ENCODE peak calls at places on chromosomes 6 and 20, in ten cellular contexts. P is uterus, Y is spleen, X is GM12892, M is ovary, L is breast epithelium, J is adrenal gland, A is Peyer's patch, F is A549, T is endothelial cell of umbilical vein. S is an unnamed sample.

GRCh38 chr6:110878751-110879539 is 4.4 kb downstream of the AMD1 start:
- DNase-seq in Y (no peak), L (no peak), A (no peak), P (no peak), T (peak; percentile 21), M (peak; percentile 34), J (no peak), F (peak; percentile 38), X (no peak), S (no peak)

GRCh38 chr6:110389689-110390382 is 25.5 kb downstream of the DDO start:
- DNase-seq in J (no peak), F (no peak), T (peak; percentile 74), M (no peak), L (no peak), A (no peak), Y (no peak), X (no peak), P (no peak), S (no peak)

GRCh38 chr6:25202505-25202904 is 76.7 kb upstream of the CARMIL1 start:
- DNase-seq in F (no peak), J (no peak), L (no peak), T (peak; percentile 88), A (no peak), P (no peak), X (no peak), Y (no peak), M (no peak), S (no peak)

GRCh38 chr20:45034436-45034835 is 66.5 kb downstream of the KCNS1 start:
- DNase-seq in X (no peak), A (no peak), Y (no peak), P (no peak), T (no peak), J (no peak), F (no peak), L (no peak), M (no peak), S (no peak)

GRCh38 chr20:23111307-23111943 is 25.3 kb upstream of the CD93 start:
- DNase-seq in A (no peak), M (no peak), L (no peak), T (no peak), P (no peak), Y (peak; percentile 64), F (no peak), X (no peak), J (no peak), S (no peak)

GRCh38 chr20:58233881-58234528 is 5.6 kb upstream of the ANKRD60 start:
- DNase-seq in Y (no peak), F (peak; percentile 44), X (no peak), J (no peak), A (no peak), M (peak; percentile 31), P (no peak), T (peak; percentile 41), L (no peak), S (peak; percentile 61)

GRCh38 chr6:157449610-157450009 is 68.6 kb downstream of the ZDHHC14 start:
- DNase-seq in M (no peak), T (peak; percentile 79), F (no peak), Y (no peak), X (no peak), L (no peak), A (no peak), J (no peak), P (no peak), S (no peak)

GRCh38 chr20:62606551-62607201 is 35.6 kb upstream of the SLCO4A1 start:
- DNase-seq in T (no peak), A (no peak), L (no peak), M (peak; percentile 60), J (no peak), X (no peak), F (no peak), Y (no peak), P (peak; percentile 42), S (no peak)

GRCh38 chr6:143678980-143679379 is 1.2 kb downstream of the PHACTR2 start:
- DNase-seq in F (no peak), X (no peak), P (no peak), Y (no peak), L (no peak), A (no peak), M (no peak), T (peak; percentile 64), J (no peak), S (no peak)

GRCh38 chr6:143676437-143677045 is 1.2 kb upstream of the PHACTR2 start:
- DNase-seq in M (no peak), P (no peak), Y (no peak), J (no peak), L (no peak), F (no peak), X (no peak), T (no peak), A (no peak), S (no peak)

GRCh38 chr6:143677577-143677890 is 231 bp upstream of the PHACTR2 start:
- DNase-seq in A (no peak), J (no peak), L (no peak), M (no peak), Y (no peak), T (no peak), F (no peak), P (no peak), X (no peak), S (no peak)

GRCh38 chr6:143680157-143680556 is 2.4 kb downstream of the PHACTR2 start:
- DNase-seq in P (no peak), T (peak; percentile 47), Y (no peak), F (no peak), X (no peak), M (no peak), A (no peak), J (no peak), L (no peak), S (no peak)

DNA sequence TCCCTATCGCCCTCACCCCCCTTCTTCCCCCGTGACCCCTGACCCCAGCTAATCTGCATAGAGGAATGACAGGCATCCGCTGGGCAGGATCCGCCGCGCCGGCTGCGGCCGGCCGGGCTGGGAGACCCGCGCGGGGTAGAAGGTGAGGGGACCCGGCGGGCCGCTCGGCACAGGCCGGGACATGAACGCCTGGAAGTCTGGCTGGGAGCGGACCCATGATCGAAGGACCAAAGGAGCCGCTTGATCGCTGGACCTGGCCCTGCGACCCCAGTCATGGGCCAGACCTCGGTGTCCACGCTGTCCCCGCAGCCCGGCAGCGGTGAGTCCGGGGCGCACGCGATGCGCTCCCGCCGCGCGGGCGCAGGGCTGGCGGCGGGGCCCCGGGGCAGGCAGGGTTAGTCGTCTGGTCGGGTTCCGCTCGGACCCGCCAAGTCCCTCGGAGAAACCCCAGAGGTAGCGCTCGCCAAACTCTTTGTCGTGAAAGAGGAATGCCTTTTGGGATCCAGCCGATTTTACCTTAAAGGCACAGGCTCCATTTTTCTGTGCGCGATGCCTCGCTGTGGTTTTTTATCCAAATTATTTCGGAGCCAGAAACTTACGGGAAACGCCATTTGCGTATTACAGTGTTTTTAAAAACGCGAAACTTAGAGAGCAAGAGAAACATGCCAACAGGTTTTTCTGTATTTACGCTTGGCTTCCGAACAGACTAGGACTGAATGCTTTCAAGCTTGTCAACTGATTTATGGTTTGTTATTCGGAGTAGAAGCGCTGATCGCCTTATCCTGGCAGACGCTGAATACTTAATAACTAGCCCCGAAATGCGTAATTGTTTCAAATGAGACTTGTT is at the start of gene PHACTR2:
- DNase-seq in A (peak; percentile 68), J (peak; percentile 86), M (peak; percentile 75), F (peak; percentile 40), Y (peak; percentile 88), L (peak; percentile 57), X (peak; percentile 10), T (peak; percentile 82), P (peak; percentile 75), S (peak; percentile 25)
- TF ChIP-seq POLR2A in A (no peak), J (peak; percentile 80), M (no peak), F (no peak), Y (no peak), L (no peak), X (no peak), T (peak; percentile 94), P (peak; percentile 56), S (peak; percentile 46)

GRCh38 chr6:89352329-89353117 is at the start of gene UBE2J1:
- DNase-seq in J (peak; percentile 95), P (peak; percentile 92), X (peak; percentile 45), L (peak; percentile 93), M (peak; percentile 89), Y (peak; percentile 100), A (peak; percentile 97), T (peak; percentile 94), F (peak; percentile 48), S (peak; percentile 79)

GRCh38 chr6:89351632-89352328 is 742 bp downstream of the UBE2J1 start:
- DNase-seq in P (no peak), A (no peak), X (no peak), M (no peak), F (peak; percentile 28), T (peak; percentile 47), J (no peak), Y (no peak), L (no peak), S (no peak)

GRCh38 chr6:89347825-89348224 is 4.7 kb downstream of the UBE2J1 start:
- DNase-seq in Y (no peak), X (no peak), A (no peak), M (no peak), P (no peak), F (no peak), T (peak; percentile 37), L (no peak), J (no peak), S (no peak)

GRCh38 chr6:89348372-89348771 is 4.2 kb downstream of the UBE2J1 start:
- DNase-seq in X (no peak), P (no peak), J (no peak), A (no peak), Y (no peak), T (no peak), F (no peak), L (no peak), M (no peak), S (no peak)

DNA sequence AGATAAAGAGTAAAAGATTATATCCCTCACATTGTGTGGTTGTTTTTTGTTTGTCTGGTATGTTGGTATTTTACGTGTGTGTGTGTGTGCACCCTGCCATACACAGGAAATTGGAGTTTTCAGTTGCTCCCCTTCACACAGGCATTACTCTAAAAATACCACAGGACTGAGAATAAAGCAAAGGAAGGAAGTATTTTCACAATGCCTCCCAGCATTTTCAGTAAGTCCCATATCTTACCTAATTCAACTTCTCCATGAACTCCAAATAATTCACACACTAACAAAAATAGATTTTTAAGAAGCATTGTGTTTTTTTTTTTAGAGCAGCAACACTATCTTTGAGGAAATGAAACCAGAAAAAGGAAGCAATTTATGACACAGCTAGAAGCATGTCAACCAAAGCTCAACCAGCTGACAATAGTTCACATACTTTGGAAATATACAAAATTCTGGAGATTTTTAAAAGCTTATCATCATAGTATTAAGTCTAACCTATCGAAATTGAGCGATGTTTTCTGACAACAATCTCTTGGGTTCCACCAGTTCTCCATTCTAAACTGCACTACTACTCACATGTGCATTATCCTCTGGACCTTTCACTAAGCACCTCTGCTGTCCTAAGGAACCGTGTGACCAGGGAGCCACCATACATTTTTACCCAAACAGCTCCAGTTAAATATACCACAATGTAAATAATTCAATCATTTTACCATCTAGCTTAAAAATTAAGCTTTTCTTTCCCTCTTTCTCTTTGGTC is 2.1 kb downstream of the UBE2J1 start:
- DNase-seq in J (no peak), Y (no peak), F (no peak), L (no peak), A (no peak), T (peak; percentile 92), P (no peak), M (no peak), X (no peak), S (no peak)
- TF ChIP-seq POLR2A in J (no peak), Y (no peak), F (no peak), L (no peak), A (no peak), T (no peak), P (no peak), M (no peak), X (no peak), S (no peak)

DNA sequence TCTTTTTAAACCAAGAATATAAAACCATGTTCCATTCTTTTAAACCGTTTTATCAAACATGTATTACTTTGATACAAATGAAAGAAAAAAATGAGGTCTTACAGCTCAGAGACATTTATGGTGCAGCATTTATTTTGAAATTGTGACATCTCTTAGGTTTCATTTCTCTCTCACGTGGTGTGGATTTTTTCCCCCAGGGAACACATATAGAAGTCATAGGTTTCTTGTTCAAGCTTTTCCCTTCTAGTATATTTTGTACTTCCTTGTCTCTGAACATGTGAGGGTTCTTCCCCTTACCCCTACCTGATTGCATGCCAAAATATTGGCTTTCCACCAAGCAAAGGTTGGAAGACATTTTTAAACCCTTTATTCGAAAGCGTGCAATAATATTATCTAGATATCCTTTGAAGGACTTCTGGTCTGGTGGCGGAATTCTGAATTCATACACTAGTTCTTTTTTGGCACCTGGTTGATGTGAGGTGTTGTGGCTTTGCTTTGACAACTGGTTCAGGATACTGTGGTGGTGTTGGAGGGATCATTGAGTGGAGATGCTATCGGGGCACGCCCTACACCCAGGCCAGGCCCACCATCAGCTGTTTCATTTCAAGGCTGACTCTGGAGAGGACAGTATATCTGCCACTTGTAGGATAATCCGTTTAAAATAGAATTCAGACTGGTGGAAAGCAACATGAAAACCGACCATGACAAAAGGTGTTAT is 5.6 kb upstream of the FAM50B start:
- DNase-seq in F (no peak), T (no peak), Y (no peak), P (no peak), A (no peak), M (no peak), L (no peak), J (no peak), X (no peak), S (no peak)
- TF ChIP-seq POLR2A in F (no peak), T (no peak), Y (no peak), P (no peak), A (no peak), M (no peak), L (no peak), J (no peak), X (no peak), S (no peak)

DNA sequence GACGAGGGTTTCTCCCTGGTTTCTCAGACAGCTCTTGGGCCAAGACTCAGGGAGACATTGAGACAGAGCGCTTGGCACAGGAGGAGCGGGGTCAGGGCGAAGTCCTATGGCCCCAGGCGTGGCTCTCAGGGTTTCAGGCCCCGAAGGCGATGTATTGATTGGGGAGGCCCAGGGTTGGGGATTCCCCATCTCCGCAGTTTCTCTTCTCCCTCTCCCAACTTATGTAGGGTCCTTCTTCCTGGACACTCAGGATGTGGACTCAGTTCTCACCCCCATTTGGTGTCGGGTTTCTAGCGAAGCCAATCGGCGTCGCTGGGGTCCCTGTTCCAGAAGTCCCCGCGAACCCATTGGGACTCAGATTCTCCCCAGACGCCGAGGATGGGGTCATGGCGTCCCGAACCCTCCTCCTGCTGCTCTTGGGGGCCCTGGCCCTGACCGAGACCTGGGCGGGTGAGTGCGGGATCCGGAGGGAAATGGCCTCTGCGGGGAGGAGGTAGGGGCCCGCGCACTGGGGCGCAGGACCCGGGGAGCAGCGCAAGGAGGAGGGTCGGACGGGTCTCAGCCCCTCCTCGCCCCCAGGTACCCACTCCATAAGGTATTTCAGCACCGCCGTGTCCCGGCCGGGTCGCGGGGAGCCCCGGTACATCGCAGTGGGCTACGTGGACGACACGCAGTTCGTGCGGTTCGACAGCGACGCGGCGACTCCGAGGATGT is 16.1 kb upstream of the HLA-A start:
- DNase-seq in L (no peak), M (peak; percentile 37), A (peak; percentile 71), P (peak; percentile 25), X (no peak), T (no peak), F (no peak), Y (no peak), J (no peak), S (no peak)
- TF ChIP-seq POLR2A in L (no peak), M (no peak), A (no peak), P (no peak), X (no peak), T (no peak), F (no peak), Y (no peak), J (no peak), S (no peak)

S was measured in H54.